ENCODE peak calls at places on chromosomes 5 and 9, in four cellular contexts. One of them, this sample, is unnamed.

GRCh38 chr5:149489605-149490037 is 61.6 kb downstream of the CSNK1A1 start:
- DNase-seq in T1000: no peak
- DNase-seq in mammary epithelial cell: no peak
- DNase-seq in central memory CD4-positive, alpha-beta T cell: no peak
- DNase-seq in this sample: no peak

GRCh38 chr5:115429345-115429940 is 115.1 kb downstream of the FEM1C start:
- DNase-seq in T1000: no peak
- DNase-seq in mammary epithelial cell: no peak
- DNase-seq in central memory CD4-positive, alpha-beta T cell: no peak
- DNase-seq in this sample: no peak

GRCh38 chr9:69671904-69672827 is at the start of gene APBA1:
- DNase-seq in T1000: peak; percentile 45
- DNase-seq in mammary epithelial cell: peak; percentile 21
- DNase-seq in central memory CD4-positive, alpha-beta T cell: peak; percentile 34
- DNase-seq in this sample: peak; percentile 25

GRCh38 chr5:134451618-134452505 is 40.2 kb upstream of the CDKN2AIPNL start:
- DNase-seq in T1000: peak; percentile 45
- DNase-seq in mammary epithelial cell: peak; percentile 70
- DNase-seq in central memory CD4-positive, alpha-beta T cell: no peak
- DNase-seq in this sample: no peak

GRCh38 chr5:147621016-147621415 is 111.1 kb upstream of the DPYSL3 start:
- DNase-seq in T1000: no peak
- DNase-seq in mammary epithelial cell: no peak
- DNase-seq in central memory CD4-positive, alpha-beta T cell: no peak
- DNase-seq in this sample: no peak

GRCh38 chr9:98908897-98909634 is 34.6 kb upstream of the COL15A1 start:
- DNase-seq in T1000: no peak
- DNase-seq in mammary epithelial cell: no peak
- DNase-seq in central memory CD4-positive, alpha-beta T cell: no peak
- DNase-seq in this sample: no peak

GRCh38 chr5:180785151-180785781 is 17.3 kb downstream of the MGAT1 start:
- DNase-seq in T1000: no peak
- DNase-seq in mammary epithelial cell: no peak
- DNase-seq in central memory CD4-positive, alpha-beta T cell: no peak
- DNase-seq in this sample: no peak

GRCh38 chr9:112486221-112487007 is at the start of gene KIAA1958:
- DNase-seq in T1000: peak; percentile 70
- DNase-seq in mammary epithelial cell: peak; percentile 73
- DNase-seq in central memory CD4-positive, alpha-beta T cell: peak; percentile 71
- DNase-seq in this sample: peak; percentile 91

GRCh38 chr9:136306691-136307208 is 2.9 kb upstream of the CCDC187 start:
- DNase-seq in T1000: peak; percentile 35
- DNase-seq in mammary epithelial cell: no peak
- DNase-seq in central memory CD4-positive, alpha-beta T cell: no peak
- DNase-seq in this sample: no peak

GRCh38 chr5:155728857-155729683 is 597.9 kb upstream of the SGCD start:
- DNase-seq in T1000: no peak
- DNase-seq in mammary epithelial cell: peak; percentile 13
- DNase-seq in central memory CD4-positive, alpha-beta T cell: no peak
- DNase-seq in this sample: no peak

GRCh38 chr5:132265336-132266030 is 8.0 kb downstream of the PDLIM4 start:
- DNase-seq in T1000: peak; percentile 79
- DNase-seq in mammary epithelial cell: peak; percentile 94
- DNase-seq in central memory CD4-positive, alpha-beta T cell: no peak
- DNase-seq in this sample: no peak

GRCh38 chr5:105836263-105836662 is 1834.5 kb downstream of the EFNA5 start:
- DNase-seq in T1000: no peak
- DNase-seq in mammary epithelial cell: no peak
- DNase-seq in central memory CD4-positive, alpha-beta T cell: no peak
- DNase-seq in this sample: no peak

GRCh38 chr5:96259211-96259772 is 173.8 kb downstream of the PCSK1 start:
- DNase-seq in T1000: no peak
- DNase-seq in mammary epithelial cell: peak; percentile 73
- DNase-seq in central memory CD4-positive, alpha-beta T cell: no peak
- DNase-seq in this sample: no peak

This sample was measured in CD4-positive, CD25-positive, alpha-beta regulatory T cell.